ENCODE peak calls at places on chromosomes 6 and 20, in four cellular contexts. N is spleen, E is heart left ventricle, U is IMR-90. J is an unnamed sample.

GRCh38 chr20:63101781-63102719 is 95.3 kb upstream of the BHLHE23 start:
- DNase-seq in N (peak; percentile 85), E (peak; percentile 33), U (peak; percentile 24), J (peak; percentile 33)

GRCh38 chr20:61014486-61014885 is 237.6 kb upstream of the CDH4 start:
- DNase-seq in N (no peak), E (no peak), U (no peak), J (no peak)

GRCh38 chr6:29964904-29965872 is 22.9 kb downstream of the HLA-A start:
- DNase-seq in N (peak; percentile 92), E (peak; percentile 81), U (peak; percentile 91), J (peak; percentile 79)

GRCh38 chr20:46631212-46631869 is 19.9 kb downstream of the SLC13A3 start:
- DNase-seq in N (no peak), E (no peak), U (peak; percentile 15), J (no peak)

GRCh38 chr20:43448748-43449535 is 8.8 kb upstream of the SRSF6 start:
- DNase-seq in N (no peak), E (no peak), U (peak; percentile 33), J (peak; percentile 64)

GRCh38 chr6:166258854-166259276 is 49.3 kb downstream of the PRR18 start:
- DNase-seq in N (peak; percentile 89), E (no peak), U (no peak), J (peak; percentile 36)

GRCh38 chr6:106520711-106521367 is 108.5 kb downstream of the RTN4IP1 start:
- DNase-seq in N (peak; percentile 91), E (no peak), U (no peak), J (no peak)

GRCh38 chr20:1320016-1320415 is 8.9 kb downstream of the SDCBP2 start:
- DNase-seq in N (peak; percentile 38), E (no peak), U (no peak), J (no peak)

GRCh38 chr20:11926599-11926998 is 8.9 kb downstream of the BTBD3 start:
- DNase-seq in N (no peak), E (no peak), U (no peak), J (no peak)

GRCh38 chr20:20465259-20465658 is 97.4 kb downstream of the INSM1 start:
- DNase-seq in N (no peak), E (no peak), U (no peak), J (no peak)

GRCh38 chr6:150451767-150452641 is 83.2 kb downstream of the IYD start:
- DNase-seq in N (no peak), E (no peak), U (no peak), J (no peak)

GRCh38 chr20:3313681-3314080 is 74.7 kb upstream of the SLC4A11 start:
- DNase-seq in N (no peak), E (no peak), U (no peak), J (peak; percentile 16)

GRCh38 chr6:92690997-92691599 is 728.3 kb downstream of the EPHA7 start:
- DNase-seq in N (no peak), E (no peak), U (peak; percentile 82), J (no peak)

DNA sequence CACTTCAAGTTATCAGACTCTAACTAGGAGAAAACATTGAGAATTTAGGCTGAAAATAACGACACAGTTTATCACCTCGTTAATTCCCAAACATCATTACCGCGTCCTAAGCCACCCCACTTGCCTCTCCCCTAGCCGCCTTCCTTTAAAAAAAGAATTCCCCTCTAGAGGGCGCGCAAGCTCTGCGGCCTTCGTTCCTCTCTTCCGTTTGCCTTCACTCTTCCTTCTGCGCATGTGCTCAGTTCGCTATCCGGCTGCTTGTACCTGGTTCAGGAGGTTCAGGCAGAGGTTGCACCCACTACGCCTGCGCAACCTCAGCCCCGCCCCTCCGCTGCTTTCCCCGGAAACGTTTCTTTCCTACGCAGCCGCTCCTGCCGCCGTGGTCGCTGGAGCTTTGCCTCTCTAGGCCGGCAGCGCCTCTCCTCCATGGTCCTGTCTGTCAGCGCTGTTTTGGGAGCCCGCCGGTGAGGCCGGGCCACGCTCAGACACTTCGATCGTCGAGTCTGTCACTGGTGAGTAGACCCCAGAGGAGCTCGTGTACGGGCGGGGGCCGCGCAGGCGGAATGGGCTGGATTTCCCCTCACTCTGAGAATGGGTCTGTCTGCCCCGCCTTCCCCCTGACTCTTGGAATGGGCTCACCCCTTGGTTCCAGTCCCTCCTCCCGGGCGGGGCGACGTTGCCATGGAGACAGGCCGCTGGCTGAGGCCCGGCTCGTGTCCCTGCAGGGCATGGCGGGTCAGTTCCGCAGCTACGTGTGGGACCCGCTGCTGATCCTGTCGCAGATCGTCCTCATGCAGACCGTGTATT is at the start of gene SYS1:
- DNase-seq in N (peak; percentile 99), E (peak; percentile 98), U (peak; percentile 98), J (peak; percentile 98)
- TF ChIP-seq POLR2A in N (peak; percentile 50), E (peak; percentile 36), U (peak; percentile 97), J (no peak)

GRCh38 chr20:35907017-35907685 is 47.2 kb downstream of the SCAND1 start:
- DNase-seq in N (no peak), E (peak; percentile 59), U (no peak), J (peak; percentile 41)
- H3K4me1 ChIP-seq in N (no peaks in the 10 kb centered on the region), E (peaks cover 42% of the 10 kb centered on the region), U (peaks cover 4% of the 10 kb centered on the region), J (peaks cover 12% of the 10 kb centered on the region)

DNA sequence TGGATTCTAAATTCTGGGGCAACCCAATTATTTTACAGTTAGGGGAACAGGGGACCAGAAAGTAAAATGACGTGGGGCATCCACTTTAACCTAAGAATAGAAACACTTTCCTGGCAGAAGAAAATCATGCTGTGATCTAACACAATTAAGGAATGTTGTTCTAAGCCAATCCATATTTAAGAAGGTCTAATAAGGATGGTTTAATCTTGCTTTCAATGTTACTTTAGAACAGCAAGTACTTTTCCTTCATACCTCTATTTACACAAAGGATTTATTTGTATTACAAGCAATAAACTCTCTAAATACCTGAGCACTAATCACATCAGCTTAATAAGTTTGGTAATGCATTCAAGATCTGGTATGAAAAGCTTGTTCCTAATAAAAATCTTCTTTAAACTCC is 32.4 kb downstream of the SLC2A12 start:
- DNase-seq in N (no peak), E (no peak), U (no peak), J (no peak)
- H3K4me3 ChIP-seq in N (no peak overlapping the region), E (no peak overlapping the region), U (no peak overlapping the region), J (no peak overlapping the region)

GRCh38 chr20:13006825-13007224 is 1.9 kb upstream of the SPTLC3 start:
- DNase-seq in N (no peak), E (no peak), U (peak; percentile 89), J (no peak)

GRCh38 chr20:13007596-13007995 is 1.2 kb upstream of the SPTLC3 start:
- DNase-seq in N (no peak), E (no peak), U (no peak), J (no peak)

GRCh38 chr20:13009682-13010406 is 1.1 kb downstream of the SPTLC3 start:
- DNase-seq in N (no peak), E (peak; percentile 55), U (peak; percentile 96), J (peak; percentile 46)

GRCh38 chr20:13012886-13013285 is 4.1 kb downstream of the SPTLC3 start:
- DNase-seq in N (no peak), E (no peak), U (no peak), J (no peak)

GRCh38 chr20:13008761-13009681 is at the start of gene SPTLC3:
- DNase-seq in N (no peak), E (peak; percentile 26), U (peak; percentile 36), J (peak; percentile 78)
- TF ChIP-seq POLR2A in N (no peak), E (no peak), U (no peak), J (no peak)

GRCh38 chr6:33698494-33698893 is 13.0 kb downstream of the UQCC2 start:
- DNase-seq in N (peak; percentile 56), E (no peak), U (no peak), J (no peak)
- H3K4me1 ChIP-seq in N (peaks cover 87% of the 10 kb centered on the region), E (peaks cover 77% of the 10 kb centered on the region), U (peaks cover 20% of the 10 kb centered on the region), J (peaks cover 25% of the 10 kb centered on the region)

DNA sequence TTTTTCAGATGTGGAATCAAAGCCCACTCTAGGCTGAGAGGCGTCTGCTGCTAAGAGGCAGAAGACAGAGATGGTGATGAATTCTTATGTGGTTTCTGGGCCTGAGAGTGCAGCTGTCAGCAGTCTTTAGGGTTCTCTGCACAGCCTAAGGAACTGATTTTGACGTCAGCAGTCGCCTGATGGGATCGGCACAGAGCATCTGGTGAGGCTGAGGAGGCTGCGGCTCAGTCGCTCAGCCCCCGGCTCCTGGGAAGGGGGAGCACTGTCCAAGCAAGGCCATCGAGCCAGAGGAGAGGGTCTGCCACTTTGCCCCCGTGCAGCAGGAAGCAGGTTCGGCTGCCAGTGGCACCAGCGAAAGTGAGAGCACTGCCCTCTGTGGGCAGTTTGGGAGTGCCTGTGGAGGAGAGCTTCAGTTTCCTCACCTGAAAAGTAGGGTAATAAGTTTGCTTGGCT is 92.5 kb downstream of the TCP11 start:
- DNase-seq in N (no peak), E (peak; percentile 64), U (peak; percentile 94), J (peak; percentile 61)
- H3K4me3 ChIP-seq in N (no peak overlapping the region), E (no peak overlapping the region), U (no peak overlapping the region), J (no peak overlapping the region)

GRCh38 chr20:50186151-50186885 is 4.3 kb upstream of the CEBPB start:
- DNase-seq in N (peak; percentile 95), E (peak; percentile 87), U (peak; percentile 76), J (peak; percentile 98)
- TF ChIP-seq POLR2A in N (no peak), E (no peak), U (peak; percentile 45), J (no peak)

GRCh38 chr6:149157126-149157525 is 160.4 kb upstream of the TAB2 start:
- DNase-seq in N (no peak), E (no peak), U (no peak), J (no peak)

GRCh38 chr6:149153637-149154036 is 163.9 kb upstream of the TAB2 start:
- DNase-seq in N (no peak), E (no peak), U (no peak), J (no peak)

GRCh38 chr6:149153100-149153499 is 164.4 kb upstream of the TAB2 start:
- DNase-seq in N (no peak), E (no peak), U (no peak), J (no peak)

GRCh38 chr6:149152521-149152920 is 165.0 kb upstream of the TAB2 start:
- DNase-seq in N (no peak), E (no peak), U (no peak), J (no peak)

GRCh38 chr6:149154137-149154900 is 163.2 kb upstream of the TAB2 start:
- DNase-seq in N (no peak), E (no peak), U (no peak), J (no peak)
- H3K4me1 ChIP-seq in N (peaks cover 14% of the 10 kb centered on the region), E (no peaks in the 10 kb centered on the region), U (no peaks in the 10 kb centered on the region), J (no peaks in the 10 kb centered on the region)